ENCODE peak calls at places on chromosome 10, in eight cellular contexts. S is fibroblast of lung; E is endodermal cell; K is CD8-positive, alpha-beta T cell; J is colonic mucosa; V is adrenal gland; H is hepatocyte; F is cardiac muscle cell. T is an unnamed sample.

GRCh38 chr10:70602665-70603438 is at the start of gene PRF1:
- DNase-seq in S (no peak), E (peak; percentile 49), K (peak; percentile 93), J (peak; percentile 40), V (peak; percentile 51), H (no peak), F (no peak), T (peak; percentile 79)

GRCh38 chr10:76106611-76107010 is 675.2 kb downstream of the LRMDA start:
- DNase-seq in S (no peak), E (no peak), K (no peak), J (no peak), V (no peak), H (no peak), F (no peak), T (no peak)

GRCh38 chr10:122018951-122019413 is 30.0 kb downstream of the TACC2 start:
- DNase-seq in S (no peak), E (no peak), K (no peak), J (peak; percentile 79), V (no peak), H (peak; percentile 58), F (no peak), T (no peak)

GRCh38 chr10:129375912-129376311 is 91.1 kb upstream of the MGMT start:
- DNase-seq in S (no peak), E (no peak), K (no peak), J (no peak), V (no peak), H (no peak), F (no peak), T (no peak)

GRCh38 chr10:118958984-118959916 is 70.3 kb upstream of the NANOS1 start:
- DNase-seq in S (peak; percentile 53), E (peak; percentile 49), K (no peak), J (no peak), V (peak; percentile 93), H (peak; percentile 36), F (no peak), T (no peak)

GRCh38 chr10:79331709-79332108 is 15.6 kb upstream of the PPIF start:
- DNase-seq in S (peak; percentile 83), E (no peak), K (peak; percentile 74), J (no peak), V (peak; percentile 78), H (no peak), F (no peak), T (peak; percentile 38)

GRCh38 chr10:124636271-124636993 is 107.7 kb downstream of the FAM53B start:
- DNase-seq in S (no peak), E (no peak), K (peak; percentile 67), J (no peak), V (no peak), H (no peak), F (no peak), T (peak; percentile 45)

GRCh38 chr10:88833156-88833555 is 18.5 kb downstream of the ANKRD22 start:
- DNase-seq in S (no peak), E (no peak), K (no peak), J (no peak), V (no peak), H (no peak), F (no peak), T (no peak)

GRCh38 chr10:104309980-104310978 is 28.0 kb downstream of the ITPRIP start:
- DNase-seq in S (peak; percentile 87), E (no peak), K (no peak), J (no peak), V (peak; percentile 90), H (no peak), F (no peak), T (no peak)

GRCh38 chr10:17041626-17042520 is 87.7 kb downstream of the CUBN start:
- DNase-seq in S (peak; percentile 24), E (no peak), K (no peak), J (no peak), V (no peak), H (no peak), F (no peak), T (no peak)

GRCh38 chr10:108039821-108040584 is 875.5 kb upstream of the SORCS1 start:
- DNase-seq in S (no peak), E (peak; percentile 73), K (no peak), J (no peak), V (no peak), H (no peak), F (no peak), T (no peak)

GRCh38 chr10:113858541-113858940 is 4.1 kb downstream of the NHLRC2 start:
- DNase-seq in S (peak; percentile 55), E (no peak), K (no peak), J (no peak), V (no peak), H (no peak), F (no peak), T (no peak)

GRCh38 chr10:125375210-125375609 is 214.8 kb upstream of the CTBP2 start:
- DNase-seq in S (peak; percentile 4), E (no peak), K (no peak), J (no peak), V (no peak), H (no peak), F (no peak), T (no peak)

GRCh38 chr10:50972591-50972990 is 87.2 kb upstream of the A1CF start:
- DNase-seq in S (no peak), E (no peak), K (no peak), J (peak; percentile 86), V (no peak), H (peak; percentile 65), F (no peak), T (no peak)

GRCh38 chr10:128286413-128287097 is 160.3 kb upstream of the MKI67 start:
- DNase-seq in S (no peak), E (peak; percentile 76), K (no peak), J (no peak), V (no peak), H (peak; percentile 12), F (peak; percentile 62), T (no peak)

GRCh38 chr10:361203-362135 is 226.2 kb downstream of the ZMYND11 start:
- DNase-seq in S (no peak), E (no peak), K (no peak), J (no peak), V (no peak), H (peak; percentile 48), F (peak; percentile 49), T (no peak)

GRCh38 chr10:64682043-64682442 is 1160.8 kb downstream of the REEP3 start:
- DNase-seq in S (peak; percentile 0), E (peak; percentile 73), K (no peak), J (no peak), V (no peak), H (peak; percentile 24), F (no peak), T (no peak)

GRCh38 chr10:96873756-96874467 is 41.8 kb downstream of the LCOR start:
- DNase-seq in S (no peak), E (no peak), K (no peak), J (no peak), V (no peak), H (no peak), F (no peak), T (no peak)

GRCh38 chr10:70902659-70903261 is 14.4 kb upstream of the PCBD1 start:
- DNase-seq in S (no peak), E (no peak), K (no peak), J (no peak), V (no peak), H (no peak), F (no peak), T (no peak)

GRCh38 chr10:88457680-88458079 is 125.4 kb downstream of the RNLS start:
- DNase-seq in S (no peak), E (no peak), K (no peak), J (no peak), V (no peak), H (no peak), F (no peak), T (no peak)

GRCh38 chr10:22600516-22600915 is 113.9 kb downstream of the PIP4K2A start:
- DNase-seq in S (no peak), E (no peak), K (no peak), J (no peak), V (no peak), H (no peak), F (no peak), T (no peak)

GRCh38 chr10:38094923-38095574 is 912 bp downstream of the ZNF37A start:
- DNase-seq in S (no peak), E (no peak), K (no peak), J (peak; percentile 19), V (no peak), H (no peak), F (no peak), T (no peak)

GRCh38 chr10:1475095-1475583 is 262.2 kb downstream of the ADARB2 start:
- DNase-seq in S (no peak), E (peak; percentile 64), K (no peak), J (no peak), V (no peak), H (no peak), F (no peak), T (no peak)

GRCh38 chr10:48494611-48495010 is 110.3 kb downstream of the ARHGAP22 start:
- DNase-seq in S (no peak), E (no peak), K (no peak), J (peak; percentile 4), V (peak; percentile 18), H (no peak), F (no peak), T (no peak)

GRCh38 chr10:80477813-80478212 is 23.7 kb downstream of the TSPAN14 start:
- DNase-seq in S (peak; percentile 92), E (no peak), K (no peak), J (no peak), V (peak; percentile 39), H (no peak), F (no peak), T (no peak)

GRCh38 chr10:33201971-33202370 is 132.5 kb downstream of the NRP1 start:
- DNase-seq in S (no peak), E (no peak), K (no peak), J (no peak), V (no peak), H (no peak), F (no peak), T (no peak)
- H3K36me3 ChIP-seq in S (peaks cover 12% of the 10 kb centered on the region), E (peaks cover 84% of the 10 kb centered on the region), K (no peaks in the 10 kb centered on the region), J (no peaks in the 10 kb centered on the region), V (no peaks in the 10 kb centered on the region), H (peaks cover 4% of the 10 kb centered on the region), F (peaks cover 75% of the 10 kb centered on the region), T (no peaks in the 10 kb centered on the region)

GRCh38 chr10:62379394-62379793 is 5.2 kb downstream of the ZNF365 start:
- DNase-seq in S (no peak), E (no peak), K (no peak), J (no peak), V (no peak), H (no peak), F (peak; percentile 4), T (no peak)
- H3K27ac ChIP-seq in S (no peak overlapping the region), E (no peak overlapping the region), K (no peak overlapping the region), J (no peak overlapping the region), V (no peak overlapping the region), H (peak overlapping the region; percentile 14), F (no peak overlapping the region), T (no peak overlapping the region)

DNA sequence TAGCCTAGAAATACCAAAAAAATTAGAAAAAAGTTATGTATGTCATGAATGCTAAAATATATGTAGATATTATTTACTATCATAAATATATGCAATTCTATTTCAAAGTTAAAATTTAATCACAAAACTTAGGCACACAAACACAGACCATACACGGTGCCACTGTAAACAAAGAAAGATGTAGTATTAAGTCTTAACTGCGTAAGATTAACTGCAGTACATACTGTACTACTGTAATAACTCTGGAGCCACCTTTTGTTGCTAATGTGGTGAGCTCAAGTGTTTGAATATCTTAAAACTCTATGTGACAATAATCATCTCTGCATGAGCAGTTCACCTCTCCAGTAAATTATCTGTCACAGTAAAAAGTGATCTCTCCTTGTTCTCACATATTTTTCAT is 23.6 kb downstream of the GDI2 start:
- DNase-seq in S (no peak), E (no peak), K (no peak), J (no peak), V (no peak), H (no peak), F (no peak), T (no peak)
- H3K36me3 ChIP-seq in S (peaks cover 9% of the 10 kb centered on the region), E (peaks cover 94% of the 10 kb centered on the region), K (peaks cover 30% of the 10 kb centered on the region), J (peaks cover 15% of the 10 kb centered on the region), V (no peaks in the 10 kb centered on the region), H (peaks cover 3% of the 10 kb centered on the region), F (peaks cover 66% of the 10 kb centered on the region), T (peaks cover 11% of the 10 kb centered on the region)

GRCh38 chr10:102267748-102268147 is 22.4 kb downstream of the GBF1 start:
- DNase-seq in S (peak; percentile 70), E (no peak), K (no peak), J (no peak), V (no peak), H (no peak), F (no peak), T (no peak)
- H3K27ac ChIP-seq in S (no peak overlapping the region), E (no peak overlapping the region), K (no peak overlapping the region), J (no peak overlapping the region), V (no peak overlapping the region), H (no peak overlapping the region), F (peak overlapping the region; percentile 83), T (peak overlapping the region; percentile 9)